ENCODE peak calls at places on chromosomes 7 and 10, in four cellular contexts. R is A549, L is K562, K is HepG2. C is an unnamed sample.
A peak's percentile ranks its signal among the peaks of the same experiment; 100 is the strongest.

GRCh38 chr7:101743995-101744360 is 73.4 kb upstream of the CUX1 start:
- DNase-seq in K (no peak), R (no peak), L (peak; percentile 52), C (no peak)

GRCh38 chr10:121053151-121053550 is 202.0 kb downstream of the WDR11 start:
- DNase-seq in K (no peak), R (no peak), L (no peak), C (no peak)

GRCh38 chr7:33108591-33108930 is 643 bp downstream of the RP9 start:
- DNase-seq in K (no peak), R (peak; percentile 31), L (no peak), C (no peak)

GRCh38 chr7:50684702-50685074 is 98.0 kb downstream of the GRB10 start:
- DNase-seq in K (no peak), R (no peak), L (no peak), C (no peak)

GRCh38 chr10:3173173-3173878 is 744 bp upstream of the PITRM1 start:
- DNase-seq in K (no peak), L (peak; percentile 94), R (peak; percentile 58), C (no peak)

GRCh38 chr10:126569513-126570447 is 100.7 kb downstream of the C10orf90 start:
- DNase-seq in K (peak; percentile 5), L (no peak), R (no peak), C (peak; percentile 85)

GRCh38 chr7:98970031-98970615 is 91.8 kb downstream of the TRRAP start:
- DNase-seq in K (no peak), R (no peak), L (no peak), C (no peak)

GRCh38 chr10:124348801-124349200 is 69.9 kb downstream of the OAT start:
- DNase-seq in L (no peak), K (no peak), R (no peak), C (no peak)

GRCh38 chr10:7264313-7264741 is 146.5 kb downstream of the SFMBT2 start:
- DNase-seq in K (no peak), L (no peak), R (peak; percentile 29), C (peak; percentile 17)

GRCh38 chr10:110805292-110805691 is 66.4 kb upstream of the PDCD4 start:
- DNase-seq in K (no peak), L (no peak), R (no peak), C (no peak)

GRCh38 chr10:95356190-95356955 is 65.6 kb upstream of the PDLIM1 start:
- DNase-seq in K (no peak), L (no peak), R (no peak), C (no peak)

GRCh38 chr7:8113184-8113583 is 144.6 kb downstream of the GLCCI1 start:
- DNase-seq in R (no peak), K (no peak), L (no peak), C (no peak)

GRCh38 chr10:121822724-121823123 is 105.1 kb downstream of the ATE1 start:
- DNase-seq in R (no peak), K (no peak), L (no peak), C (no peak)

DNA sequence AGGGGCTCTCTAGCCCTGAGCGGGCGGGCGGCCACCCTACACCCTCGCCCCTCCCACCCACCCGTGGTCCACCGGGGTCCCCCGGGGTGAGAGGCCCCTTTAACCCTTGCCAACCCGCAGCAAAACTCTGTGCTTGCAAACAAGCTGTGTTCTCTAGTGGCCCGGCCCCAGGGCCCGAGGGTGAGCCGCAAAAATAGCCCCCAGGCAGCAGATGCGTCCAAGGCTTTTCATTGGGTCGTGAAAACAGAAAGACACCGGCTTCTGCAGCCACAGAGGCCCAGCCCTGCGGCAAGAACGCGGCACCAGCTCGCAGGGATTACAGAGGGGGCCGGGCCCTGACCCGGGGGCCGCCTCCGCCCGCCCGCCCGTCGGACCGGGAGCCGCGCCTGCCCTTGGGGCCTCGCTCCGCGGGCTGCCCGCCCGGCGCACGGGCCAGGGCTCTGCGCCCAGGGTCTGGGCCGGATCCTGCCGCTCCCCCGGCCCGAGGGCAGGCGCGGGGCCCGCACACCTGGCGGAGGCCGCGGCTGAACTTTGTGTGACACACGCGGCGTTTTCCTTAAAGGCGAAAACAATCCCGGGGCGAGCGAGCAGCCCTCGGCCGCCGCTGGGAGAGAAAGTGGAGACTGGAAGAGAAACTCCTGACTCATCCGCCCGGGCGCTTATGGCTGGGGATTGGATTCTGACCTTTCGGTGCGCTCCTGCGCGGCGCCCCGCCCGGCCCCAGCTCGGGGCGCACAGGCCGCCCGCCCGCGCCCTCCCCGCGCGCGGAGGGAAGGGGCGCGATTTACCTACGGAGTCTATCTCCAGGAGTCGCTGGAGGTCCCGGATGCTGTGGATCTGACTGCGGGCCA is 2.8 kb downstream of the PDGFA start:
- DNase-seq in K (peak; percentile 43), R (peak; percentile 62), L (peak; percentile 51), C (peak; percentile 80)
- TF ChIP-seq USF2 in K (no peak), R (no peak), L (no peak), C (no peak)

GRCh38 chr7:112449353-112449752 is 907 bp upstream of the IFRD1 start:
- DNase-seq in K (peak; percentile 60), R (peak; percentile 58), L (peak; percentile 22), C (peak; percentile 47)
- TF ChIP-seq MAZ in K (no peak), R (no peak), L (no peak), C (no peak)

GRCh38 chr10:72334196-72334831 is 20.4 kb downstream of the DNAJB12 start:
- DNase-seq in L (no peak), K (no peak), R (no peak), C (peak; percentile 50)

GRCh38 chr10:72331575-72332422 is 22.9 kb downstream of the DNAJB12 start:
- DNase-seq in R (no peak), K (peak; percentile 91), L (no peak), C (peak; percentile 31)

GRCh38 chr10:72334832-72335393 is 19.8 kb downstream of the DNAJB12 start:
- DNase-seq in L (no peak), R (no peak), K (peak; percentile 95), C (peak; percentile 79)

GRCh38 chr10:72332423-72333110 is 22.2 kb downstream of the DNAJB12 start:
- DNase-seq in R (no peak), L (no peak), K (no peak), C (no peak)

GRCh38 chr10:72333111-72334012 is 21.4 kb downstream of the DNAJB12 start:
- DNase-seq in L (no peak), R (no peak), K (no peak), C (no peak)
- TF ChIP-seq USF2 in L (no peak), R (no peak), K (no peak), C (no peak)

DNA sequence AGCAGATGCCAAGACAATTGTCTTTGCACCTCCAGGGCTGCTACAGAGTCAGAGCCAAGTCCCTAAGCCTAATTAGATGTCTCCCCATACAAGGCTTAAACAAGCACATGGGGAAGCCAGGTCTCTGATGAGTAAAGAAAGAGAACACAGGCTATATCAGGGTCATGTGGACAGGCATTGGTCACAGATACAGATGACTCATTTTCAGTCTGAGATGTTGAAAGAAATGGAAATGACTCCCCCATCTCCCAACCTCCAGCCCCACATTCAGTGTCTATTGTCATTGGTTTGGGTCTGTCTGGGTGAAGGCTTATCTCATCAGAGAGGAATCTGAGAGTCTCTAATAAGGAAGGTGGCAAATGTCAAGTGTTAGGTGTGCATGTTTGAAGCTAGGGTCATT is 290.1 kb upstream of the KIAA1217 start:
- DNase-seq in K (no peak), L (no peak), R (no peak), C (no peak)
- TF ChIP-seq MAZ in K (no peak), L (no peak), R (no peak), C (no peak)

GRCh38 chr7:47451851-47452205 is 130.1 kb downstream of the TNS3 start:
- DNase-seq in L (no peak), K (no peak), R (no peak), C (peak; percentile 79)
- TF ChIP-seq USF2 in L (no peak), K (no peak), R (no peak), C (no peak)

GRCh38 chr10:62307635-62308034 is 39.0 kb upstream of the RTKN2 start:
- DNase-seq in K (no peak), R (no peak), L (no peak), C (no peak)
- TF ChIP-seq MAZ in K (no peak), R (no peak), L (no peak), C (no peak)

C was measured in IMR-90.